ENCODE peak calls at places on chromosomes 4 and X, in five cellular contexts. B is retina; H is naive thymus-derived CD4-positive, alpha-beta T cell; E is HTR-8/SVneo; C is iris pigment epithelial cell. J is an unnamed sample.

GRCh38 chrX:152912121-152912520 is 14.3 kb downstream of the ZNF185 start:
- DNase-seq in H (no peak), C (no peak), E (no peak), B (no peak), J (no peak)

GRCh38 chr4:174398728-174399127 is 115.0 kb downstream of the CEP44 start:
- DNase-seq in C (peak), B (no peak), E (no peak), H (no peak), J (no peak)

GRCh38 chrX:130716822-130717405 is 186.1 kb downstream of the ENOX2 start:
- DNase-seq in C (no peak), H (no peak), E (no peak), B (peak), J (no peak)

GRCh38 chrX:68292471-68292870 is 140.8 kb downstream of the OPHN1 start:
- DNase-seq in B (no peak), H (no peak), E (no peak), C (peak), J (no peak)

GRCh38 chr4:168831585-168831918 is 178.5 kb downstream of the CBR4 start:
- DNase-seq in B (no peak), H (no peak), C (no peak), E (peak), J (peak)

GRCh38 chrX:148722966-148723365 is 222.5 kb downstream of the AFF2 start:
- DNase-seq in E (no peak), H (no peak), B (no peak), C (no peak), J (no peak)

GRCh38 chr4:94413085-94413685 is 38.6 kb upstream of the PDLIM5 start:
- DNase-seq in E (no peak), B (no peak), C (peak), H (no peak), J (no peak)

GRCh38 chr4:2771264-2771663 is 15.1 kb upstream of the TNIP2 start:
- DNase-seq in C (no peak), E (no peak), B (no peak), H (no peak), J (no peak)

GRCh38 chrX:104419211-104419610 is 146.8 kb upstream of the IL1RAPL2 start:
- DNase-seq in E (no peak), H (no peak), C (peak), B (no peak), J (no peak)

GRCh38 chrX:134949271-134949670 is 41.5 kb upstream of the SMIM10 start:
- DNase-seq in C (peak), H (no peak), E (no peak), B (no peak), J (no peak)

GRCh38 chr4:11367371-11367770 is 61.3 kb downstream of the HS3ST1 start:
- DNase-seq in E (no peak), H (no peak), C (peak), B (peak), J (no peak)

GRCh38 chrX:48919360-48919821 is 567 bp upstream of the PIM2 start:
- DNase-seq in H (peak), B (no peak), C (peak), E (no peak), J (no peak)

GRCh38 chr4:2320152-2320551 is 58.2 kb upstream of the MXD4 start:
- DNase-seq in H (no peak), B (no peak), C (no peak), E (no peak), J (no peak)

GRCh38 chr4:138507527-138507926 is 265.4 kb upstream of the SLC7A11 start:
- DNase-seq in H (no peak), C (peak), E (no peak), B (no peak), J (no peak)

GRCh38 chr4:186021461-186022167 is 47.3 kb upstream of the TLR3 start:
- DNase-seq in E (peak), B (peak), C (peak), H (no peak), J (peak)

GRCh38 chrX:53288173-53288572 is 6.8 kb upstream of the IQSEC2 start:
- DNase-seq in C (no peak), E (no peak), H (no peak), B (peak), J (peak)

GRCh38 chrX:123830309-123830708 is 29.5 kb upstream of the XIAP start:
- DNase-seq in H (no peak), B (no peak), E (no peak), C (peak), J (no peak)

GRCh38 chrX:104195489-104196084 is 29.3 kb downstream of the FAM199X start:
- DNase-seq in H (no peak), E (no peak), B (peak), C (peak), J (no peak)

GRCh38 chr4:25913056-25913850 is 767 bp upstream of the SMIM20 start:
- DNase-seq in C (peak), H (peak), E (peak), B (no peak), J (no peak)

GRCh38 chr4:54852061-54852460 is 194.3 kb downstream of the KIT start:
- DNase-seq in C (no peak), B (no peak), H (no peak), E (no peak), J (no peak)

GRCh38 chr4:185202984-185203379 is 818 bp downstream of the CFAP97 start:
- DNase-seq in B (no peak), C (no peak), E (no peak), H (no peak), J (no peak)

GRCh38 chr4:137823007-137823406 is 290.7 kb upstream of the PCDH18 start:
- DNase-seq in H (no peak), C (no peak), E (no peak), B (no peak), J (no peak)

GRCh38 chr4:170769857-170770256 is 680.1 kb upstream of the AADAT start:
- DNase-seq in E (no peak), C (no peak), B (no peak), H (no peak), J (no peak)

GRCh38 chr4:186840222-186840701 is 116.6 kb upstream of the FAT1 start:
- DNase-seq in E (no peak), B (no peak), C (peak), H (no peak), J (no peak)

GRCh38 chr4:101282076-101282844 is 65.1 kb downstream of the PPP3CA start:
- DNase-seq in E (no peak), C (no peak), H (no peak), B (no peak), J (no peak)